ENCODE peak calls at places on chromosomes 7 and 10, in eight cellular contexts. Q is HepG2; N is mucosa of descending colon; P is SK-N-SH; Y is stomach; H is OCI-LY7; E is CD8-positive, alpha-beta T cell; C is upper lobe of left lung. L is an unnamed sample.

GRCh38 chr7:84100866-84101265 is 93.7 kb downstream of the SEMA3A start:
- DNase-seq in Q (no peak), N (no peak), P (peak; percentile 42), Y (no peak), H (no peak), E (no peak), C (no peak), L (no peak)

GRCh38 chr10:13593560-13593959 is 6.8 kb downstream of the PRPF18 start:
- DNase-seq in Q (no peak), N (no peak), P (no peak), Y (no peak), H (no peak), E (no peak), C (no peak), L (no peak)

GRCh38 chr10:5151076-5151475 is 33.9 kb downstream of the AKR1C8 start:
- DNase-seq in Q (no peak), N (no peak), P (no peak), Y (no peak), H (no peak), E (no peak), C (no peak), L (no peak)

GRCh38 chr7:93723424-93724124 is 149.1 kb upstream of the CALCR start:
- DNase-seq in Q (no peak), N (no peak), P (no peak), Y (no peak), H (no peak), E (no peak), C (no peak), L (no peak)

GRCh38 chr10:86644412-86645110 is 9.8 kb upstream of the OPN4 start:
- DNase-seq in Q (peak; percentile 10), N (no peak), P (peak; percentile 29), Y (no peak), H (peak; percentile 14), E (no peak), C (no peak), L (no peak)

GRCh38 chr7:78296036-78296435 is 497.5 kb downstream of the PHTF2 start:
- DNase-seq in Q (no peak), N (no peak), P (no peak), Y (no peak), H (no peak), E (no peak), C (no peak), L (no peak)

GRCh38 chr7:46015107-46015868 is 94.2 kb upstream of the IGFBP3 start:
- DNase-seq in Q (peak; percentile 14), N (peak; percentile 61), P (no peak), Y (no peak), H (no peak), E (no peak), C (no peak), L (no peak)

GRCh38 chr10:28180654-28181053 is 122.2 kb downstream of the MPP7 start:
- DNase-seq in Q (peak; percentile 2), N (no peak), P (no peak), Y (no peak), H (peak; percentile 8), E (no peak), C (no peak), L (no peak)

GRCh38 chr7:16651391-16652254 is 5.6 kb downstream of the BZW2 start:
- DNase-seq in Q (peak; percentile 24), N (no peak), P (no peak), Y (no peak), H (no peak), E (no peak), C (no peak), L (no peak)

GRCh38 chr10:1920127-1920526 is 182.8 kb upstream of the ADARB2 start:
- DNase-seq in Q (no peak), N (no peak), P (no peak), Y (no peak), H (no peak), E (no peak), C (no peak), L (no peak)

GRCh38 chr10:17544465-17544864 is 72.7 kb downstream of the HACD1 start:
- DNase-seq in Q (no peak), N (no peak), P (no peak), Y (no peak), H (no peak), E (no peak), C (no peak), L (no peak)

GRCh38 chr7:153401795-153402720 is 642.5 kb downstream of the ACTR3B start:
- DNase-seq in Q (no peak), N (no peak), P (no peak), Y (no peak), H (no peak), E (no peak), C (no peak), L (no peak)

GRCh38 chr10:86520871-86521619 is 547 bp downstream of the WAPL start:
- DNase-seq in Q (peak; percentile 40), N (peak; percentile 80), P (peak; percentile 78), Y (peak; percentile 61), H (peak; percentile 58), E (peak; percentile 54), C (peak; percentile 84), L (no peak)

GRCh38 chr7:85750454-85750949 is 563.6 kb upstream of the SEMA3D start:
- DNase-seq in Q (peak; percentile 36), N (peak; percentile 29), P (peak; percentile 49), Y (no peak), H (peak; percentile 25), E (no peak), C (peak; percentile 34), L (no peak)

GRCh38 chr7:84277628-84278224 is 83.1 kb upstream of the SEMA3A start:
- DNase-seq in Q (no peak), N (no peak), P (no peak), Y (no peak), H (no peak), E (no peak), C (no peak), L (no peak)

GRCh38 chr7:103949374-103949773 is 40.1 kb downstream of the RELN start:
- DNase-seq in Q (no peak), N (no peak), P (no peak), Y (no peak), H (no peak), E (no peak), C (no peak), L (no peak)

GRCh38 chr10:85557077-85557476 is 809.5 kb downstream of the GRID1 start:
- DNase-seq in Q (no peak), N (no peak), P (no peak), Y (no peak), H (no peak), E (no peak), C (no peak), L (no peak)

DNA sequence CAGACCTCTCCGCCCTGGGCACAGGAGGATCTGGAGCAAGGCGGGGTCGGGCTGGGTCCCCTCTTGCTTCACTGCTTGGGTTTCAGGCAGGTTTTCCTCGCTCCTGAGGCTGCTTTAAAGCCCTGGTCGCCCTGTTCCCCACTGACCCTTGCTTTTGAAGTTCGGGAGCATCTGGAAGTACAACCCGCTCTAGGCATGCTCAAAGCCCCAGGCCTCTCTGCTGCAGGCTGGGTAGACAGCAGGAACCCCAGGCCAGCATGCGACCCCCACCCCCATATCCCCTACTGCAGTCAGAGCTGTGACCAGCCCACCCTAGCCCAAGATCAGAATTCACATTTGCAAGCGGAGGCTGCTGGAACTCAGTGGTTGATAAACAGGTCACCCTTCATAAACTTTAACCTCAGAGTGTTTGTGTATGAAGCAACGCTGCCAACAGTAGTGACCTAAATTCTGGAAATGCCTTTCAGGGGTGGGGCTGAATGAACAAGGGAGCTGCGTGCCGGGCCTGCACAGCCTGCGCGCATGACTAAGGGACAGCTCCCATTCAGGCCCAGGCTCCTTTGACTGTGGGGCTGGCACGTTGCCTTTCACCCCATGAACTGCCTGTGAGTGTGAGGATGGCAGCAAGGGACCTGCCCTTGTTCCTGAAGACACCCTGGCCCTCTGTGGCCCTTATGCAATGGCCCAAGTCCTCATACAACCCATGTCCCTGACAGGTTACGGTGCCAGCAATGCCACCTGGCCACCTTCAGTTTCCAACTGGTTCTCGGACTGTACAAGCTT is 52.5 kb downstream of the PROSER2 start:
- DNase-seq in Q (peak; percentile 96), N (peak; percentile 87), P (no peak), Y (peak; percentile 96), H (no peak), E (no peak), C (peak; percentile 88), L (peak; percentile 9)
- H3K4me3 ChIP-seq in Q (peak overlapping the region; percentile 69), N (no peak overlapping the region), P (no peak overlapping the region), Y (no peak overlapping the region), H (no peak overlapping the region), E (no peak overlapping the region), C (no peak overlapping the region), L (no peak overlapping the region)

DNA sequence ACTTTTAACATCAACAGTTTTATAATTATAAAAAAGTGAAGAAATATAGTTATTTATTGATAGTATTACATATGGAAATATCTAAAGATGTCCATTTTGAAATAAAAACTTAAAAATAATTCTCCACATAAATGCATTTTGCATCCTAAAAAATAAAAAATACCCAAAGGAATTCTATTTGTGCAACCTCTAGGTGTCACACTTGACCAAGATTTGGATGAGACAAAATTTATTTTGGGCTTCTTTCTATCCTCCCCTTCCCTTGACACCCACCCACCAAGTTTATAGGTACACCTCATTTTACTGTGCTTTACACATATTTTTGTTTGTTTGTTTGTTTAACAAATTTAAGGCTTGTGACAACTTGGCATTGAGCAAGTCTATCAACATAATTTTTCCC is 3.3 kb upstream of the THSD7A start:
- DNase-seq in Q (no peak), N (no peak), P (peak; percentile 23), Y (no peak), H (no peak), E (no peak), C (no peak), L (no peak)
- TF ChIP-seq CTCF in Q (no peak), N (no peak), P (peak; percentile 70), Y (no peak), H (peak; percentile 42), E (no peak), C (no peak), L (no peak)

DNA sequence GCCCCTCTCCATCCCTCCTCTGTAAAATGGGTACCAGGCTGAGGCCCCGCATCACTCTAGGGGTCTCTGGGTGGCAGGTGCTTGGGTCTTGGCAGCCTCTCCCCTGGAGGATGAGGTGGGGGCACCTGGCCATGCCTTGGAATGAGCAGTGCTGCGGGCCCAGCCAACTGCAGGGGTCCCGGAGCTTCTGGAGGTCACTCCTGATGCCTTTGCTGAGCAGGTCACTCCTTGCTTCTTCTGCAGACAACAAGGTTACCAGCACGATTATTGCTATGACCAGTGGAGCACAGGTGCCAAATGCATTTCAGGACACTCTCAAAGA is 22.4 kb upstream of the ZNF488 start:
- DNase-seq in Q (no peak), N (peak; percentile 40), P (no peak), Y (no peak), H (no peak), E (no peak), C (no peak), L (no peak)
- H3K4me1 ChIP-seq in Q (peaks cover 34% of the 10 kb centered on the region), N (no peaks in the 10 kb centered on the region), P (peaks cover 10% of the 10 kb centered on the region), Y (peaks cover 15% of the 10 kb centered on the region), H (peaks cover 11% of the 10 kb centered on the region), E (no peaks in the 10 kb centered on the region), C (peaks cover 7% of the 10 kb centered on the region), L (peaks cover 14% of the 10 kb centered on the region)

DNA sequence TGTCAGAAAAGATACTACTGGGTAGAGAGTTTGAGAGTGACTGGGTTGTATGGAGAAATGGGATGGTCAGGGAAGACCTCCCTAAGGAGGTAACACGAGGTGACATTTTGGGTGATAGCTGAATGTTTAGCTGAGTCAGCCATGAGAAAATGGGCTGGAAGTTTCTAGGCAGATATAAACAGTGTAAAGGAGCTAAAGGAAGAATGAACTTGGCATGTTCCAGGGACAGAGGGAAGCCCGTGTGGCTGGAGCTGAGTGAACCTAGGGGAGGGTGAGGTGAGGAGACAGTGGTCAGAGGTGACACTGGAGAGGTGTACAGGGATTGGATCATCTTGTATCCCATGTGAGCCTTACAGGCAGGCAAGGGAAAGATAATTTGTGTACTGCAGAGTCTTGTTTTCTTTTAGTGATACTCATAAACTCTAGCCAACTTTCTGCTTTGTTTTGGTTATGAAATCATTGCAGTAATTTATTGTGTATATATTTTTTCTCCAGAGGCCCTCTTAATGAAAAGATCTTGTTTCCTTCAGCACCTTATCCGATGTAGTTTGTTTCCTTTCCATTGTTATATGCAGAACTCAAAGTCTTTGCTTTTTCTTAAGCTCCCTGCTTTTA is 1.8 kb downstream of the STARD3NL start:
- DNase-seq in Q (no peak), N (no peak), P (no peak), Y (no peak), H (no peak), E (no peak), C (no peak), L (no peak)
- H3K4me3 ChIP-seq in Q (no peak overlapping the region), N (no peak overlapping the region), P (peak overlapping the region; percentile 91), Y (no peak overlapping the region), H (peak overlapping the region; percentile 96), E (no peak overlapping the region), C (no peak overlapping the region), L (peak overlapping the region; percentile 97)

L was measured in thoracic aorta.